ENCODE peak calls at places on chromosomes 6 and 20, in six cellular contexts. A is cardiac muscle cell, B is A549, Y is MM.1S, I is aorta, M is PC-3. C is an unnamed sample. For H3K4me1, the result is how much of the 10 kb centered on the place peaks cover.

GRCh38 chr20:41367393-41367695 is 726 bp upstream of the EMILIN3 start:
- DNase-seq in A (no peak), B (no peak), Y (no peak), I (no peak), M (no peak), C (no peak)

GRCh38 chr20:1940581-1940980 is 45.4 kb downstream of the SIRPA start:
- DNase-seq in A (no peak), B (no peak), Y (no peak), I (no peak), M (no peak), C (peak)

GRCh38 chr6:35017461-35018183 is 123.5 kb downstream of the TCP11 start:
- DNase-seq in A (no peak), B (no peak), Y (no peak), I (peak), M (no peak), C (peak)

GRCh38 chr20:47382746-47383145 is 26.2 kb upstream of the ZMYND8 start:
- DNase-seq in A (no peak), B (no peak), Y (no peak), I (no peak), M (peak), C (no peak)

GRCh38 chr6:117555882-117556498 is 46.3 kb downstream of the GOPC start:
- DNase-seq in A (peak), B (no peak), Y (peak), I (no peak), M (peak), C (peak)

GRCh38 chr6:134249759-134250602 is 67.9 kb downstream of the SGK1 start:
- DNase-seq in A (no peak), B (peak), Y (peak), I (no peak), M (no peak), C (peak)

GRCh38 chr6:31734703-31735500 is 1.4 kb downstream of the CLIC1 start:
- DNase-seq in A (peak), B (peak), Y (peak), I (peak), M (peak), C (peak)

GRCh38 chr6:148383658-148384417 is 41.2 kb downstream of the SASH1 start:
- DNase-seq in A (no peak), B (no peak), Y (no peak), I (no peak), M (no peak), C (no peak)

GRCh38 chr6:111711476-111711875 is 105.8 kb upstream of the TRAF3IP2 start:
- DNase-seq in A (no peak), B (no peak), Y (no peak), I (no peak), M (no peak), C (peak)

GRCh38 chr20:25867776-25868649 is 171.4 kb upstream of the ZNF337 start:
- DNase-seq in A (peak), B (peak), Y (peak), I (peak), M (no peak), C (peak)

GRCh38 chr6:108847738-108848115 is 495 bp upstream of the ARMC2 start:
- DNase-seq in A (no peak), B (no peak), Y (no peak), I (no peak), M (no peak), C (no peak)

GRCh38 chr6:31541059-31541657 is 645 bp downstream of the DDX39B start:
- DNase-seq in A (peak), B (peak), Y (peak), I (peak), M (peak), C (peak)

GRCh38 chr6:157685596-157686280 is 137.3 kb upstream of the SNX9 start:
- DNase-seq in A (peak), B (no peak), Y (no peak), I (no peak), M (no peak), C (no peak)

GRCh38 chr6:67538032-67538431 is 1097.0 kb upstream of the ADGRB3 start:
- DNase-seq in A (no peak), B (no peak), Y (no peak), I (no peak), M (no peak), C (no peak)

GRCh38 chr6:68701159-68701558 is 66.1 kb downstream of the ADGRB3 start:
- DNase-seq in A (no peak), B (no peak), Y (no peak), I (no peak), M (peak), C (no peak)

GRCh38 chr6:21529431-21529830 is 64.1 kb upstream of the SOX4 start:
- DNase-seq in A (no peak), B (no peak), Y (no peak), I (no peak), M (no peak), C (no peak)

GRCh38 chr6:162173448-162173847 is 554.1 kb downstream of the PRKN start:
- DNase-seq in A (no peak), B (no peak), Y (no peak), I (no peak), M (no peak), C (no peak)

GRCh38 chr6:157449610-157450009 is 68.6 kb downstream of the ZDHHC14 start:
- DNase-seq in A (no peak), B (no peak), Y (no peak), I (no peak), M (no peak), C (no peak)

GRCh38 chr20:45489083-45489531 is 19.6 kb downstream of the WFDC2 start:
- DNase-seq in A (no peak), B (no peak), Y (no peak), I (no peak), M (peak), C (peak)

GRCh38 chr6:10410214-10410873 is 4.5 kb downstream of the TFAP2A start:
- DNase-seq in A (no peak), B (no peak), Y (no peak), I (no peak), M (peak), C (no peak)

GRCh38 chr6:97312241-97312640 is 29.2 kb upstream of the MMS22L start:
- DNase-seq in A (no peak), B (no peak), Y (no peak), I (no peak), M (peak), C (peak)

GRCh38 chr20:38839563-38839962 is 34.1 kb downstream of the PPP1R16B start:
- DNase-seq in A (no peak), B (no peak), Y (no peak), I (no peak), M (no peak), C (no peak)

GRCh38 chr6:151291145-151292055 is 51.6 kb downstream of the AKAP12 start:
- DNase-seq in A (peak), B (no peak), Y (no peak), I (peak), M (no peak), C (no peak)

GRCh38 chr6:15527838-15528617 is 134.8 kb downstream of the DTNBP1 start:
- DNase-seq in A (no peak), B (no peak), Y (no peak), I (no peak), M (peak), C (peak)

GRCh38 chr20:47351643-47352331 is 4.7 kb downstream of the ZMYND8 start:
- DNase-seq in A (peak), B (no peak), Y (peak), I (no peak), M (no peak), C (no peak)

GRCh38 chr6:157005940-157006339 is 228.8 kb downstream of the ARID1B start:
- DNase-seq in A (no peak), B (no peak), Y (no peak), I (no peak), M (no peak), C (no peak)

GRCh38 chr6:41940759-41941279 is 789 bp downstream of the CCND3 start:
- DNase-seq in A (peak), B (peak), Y (no peak), I (peak), M (peak), C (peak)

GRCh38 chr20:33276303-33277113 is 6.5 kb upstream of the BPIFB1 start:
- DNase-seq in A (peak), B (no peak), Y (no peak), I (peak), M (no peak), C (no peak)

GRCh38 chr20:62927128-62927705 is 912 bp upstream of the DIDO1 start:
- DNase-seq in A (no peak), B (no peak), Y (no peak), I (peak), M (no peak), C (no peak)
- H3K4me1 ChIP-seq in A (under half), B (under half), Y (under half), I (under half), M (under half), C (under half)

DNA sequence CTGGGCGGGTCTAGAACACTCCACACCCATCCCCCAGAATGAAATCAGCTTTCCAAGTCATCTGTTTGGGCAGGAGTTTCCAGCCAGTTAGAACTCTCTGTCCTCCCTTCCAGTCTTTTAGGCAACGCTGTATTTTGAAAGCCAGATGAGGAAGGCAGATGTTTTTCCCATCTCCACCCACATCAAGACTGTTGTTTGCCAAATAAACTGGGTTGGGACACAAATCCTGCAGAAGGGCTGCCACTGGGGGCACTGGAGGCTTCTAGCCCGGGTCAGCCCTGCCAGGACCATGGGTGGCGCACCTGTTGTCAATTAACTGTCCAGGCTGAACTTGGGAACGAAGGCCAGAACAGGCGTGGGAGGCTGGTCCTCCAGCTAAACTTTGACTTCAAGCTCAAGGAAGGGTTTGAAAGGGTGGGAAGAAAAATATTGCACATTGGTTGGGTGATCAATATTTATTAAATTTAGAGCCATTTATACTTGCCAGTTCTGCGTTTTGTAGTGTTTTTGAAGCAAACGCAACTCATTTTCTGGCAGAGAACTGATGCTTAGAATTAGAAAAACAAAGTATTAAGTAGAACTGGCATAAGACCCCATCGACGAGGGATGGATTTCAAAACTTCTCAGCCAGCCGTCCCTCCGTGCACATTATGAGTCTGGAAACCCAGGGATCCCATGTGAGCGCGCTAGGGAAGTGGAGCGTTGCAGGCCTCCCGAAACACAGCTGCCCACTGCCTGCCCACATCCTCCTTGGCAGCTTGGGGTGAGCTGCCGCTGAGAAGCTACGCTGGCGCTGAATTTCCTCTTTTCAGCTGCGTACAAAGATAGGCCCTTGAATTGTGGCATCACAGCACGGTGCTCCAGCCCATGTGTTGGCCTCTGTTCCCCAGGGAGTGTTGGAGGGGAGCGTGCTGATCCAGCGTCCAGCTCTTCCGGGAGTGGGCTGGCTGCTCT is 297.4 kb downstream of the QKI start:
- DNase-seq in A (no peak), B (no peak), Y (no peak), I (peak), M (no peak), C (peak)
- H3K4me1 ChIP-seq in A (under half), B (under half), Y (under half), I (under half), M (under half), C (under half)

DNA sequence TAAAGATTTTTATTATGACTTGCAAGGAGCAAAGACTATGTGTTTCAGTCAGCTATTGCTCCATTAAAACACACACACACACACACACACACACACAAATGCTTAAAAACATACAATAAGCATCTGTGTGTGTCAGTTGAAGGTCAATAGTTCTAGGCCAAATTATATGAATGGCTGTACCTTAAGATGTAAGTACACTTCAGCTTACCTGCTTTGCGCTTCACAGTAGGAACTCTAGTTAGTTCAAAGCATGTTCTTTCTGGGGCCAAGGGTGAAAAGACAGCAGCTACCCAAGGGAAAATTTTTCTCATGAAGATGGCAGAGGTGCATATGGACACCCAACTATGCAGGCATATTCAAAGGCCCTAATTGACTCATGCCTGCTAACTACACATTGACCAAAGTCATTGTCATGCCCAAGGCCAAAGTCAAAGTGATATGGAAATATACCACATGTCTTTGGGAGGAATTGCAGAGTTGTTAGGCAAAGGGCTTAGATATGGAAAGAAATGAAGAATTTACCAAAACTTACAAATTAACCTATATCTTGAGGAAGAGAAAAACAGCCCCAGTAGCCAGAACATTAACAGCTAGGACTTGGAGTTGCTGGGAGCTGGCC is 61.9 kb upstream of the BTN3A2 start:
- DNase-seq in A (no peak), B (no peak), Y (no peak), I (no peak), M (no peak), C (no peak)
- H3K4me1 ChIP-seq in A (under half), B (under half), Y (under half), I (under half), M (under half), C (under half)

DNA sequence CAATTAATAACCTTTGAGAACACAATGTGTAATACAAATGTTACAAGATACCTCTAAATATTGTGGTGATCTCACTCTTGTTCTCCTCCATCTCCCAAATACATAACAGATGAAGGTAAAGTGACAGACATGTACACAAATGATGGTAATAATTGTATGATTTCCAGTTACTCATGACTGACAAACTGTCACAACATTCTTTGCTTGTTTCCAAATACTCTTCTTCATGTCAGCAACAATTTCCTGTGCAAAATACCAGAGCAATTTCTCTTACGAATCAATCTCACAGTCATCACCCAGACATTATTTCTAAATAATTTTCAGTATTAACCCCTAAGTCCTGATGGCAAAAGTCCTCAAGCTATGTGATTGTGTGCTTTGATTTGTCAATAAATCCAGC is 92.9 kb downstream of the RPS12 start:
- DNase-seq in A (no peak), B (no peak), Y (no peak), I (no peak), M (peak), C (peak)
- H3K4me1 ChIP-seq in A (under half), B (under half), Y (under half), I (under half), M (under half), C (under half)

GRCh38 chr20:19974621-19975435 is 42.3 kb upstream of the NAA20 start:
- DNase-seq in A (peak), B (peak), Y (no peak), I (peak), M (peak), C (peak)
- H3K4me1 ChIP-seq in A (half or more), B (under half), Y (under half), I (under half), M (under half), C (under half)

DNA sequence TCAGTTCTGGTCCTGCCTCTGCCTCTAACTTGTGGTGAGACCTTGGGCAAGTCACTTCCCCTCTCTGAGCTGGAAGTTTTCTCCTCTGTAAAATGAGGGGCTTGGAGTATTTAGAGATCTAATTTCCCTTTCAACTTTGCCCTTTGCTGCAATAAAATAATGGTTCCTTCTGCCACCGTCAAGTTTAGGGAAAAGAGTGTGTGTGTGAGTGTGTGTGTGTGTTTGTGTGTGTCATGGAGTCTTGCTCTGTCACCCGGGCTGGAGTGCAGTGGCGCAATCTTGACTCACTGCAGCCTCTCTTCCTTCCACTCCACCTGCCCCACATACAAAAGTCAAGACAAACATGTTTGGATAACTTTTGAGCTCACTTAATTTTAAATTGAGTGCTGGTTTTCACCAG is 39.2 kb upstream of the PIM1 start:
- DNase-seq in A (no peak), B (peak), Y (no peak), I (no peak), M (peak), C (peak)
- H3K4me1 ChIP-seq in A (under half), B (half or more), Y (under half), I (under half), M (half or more), C (under half)